ENCODE peak calls at places on chromosomes 1 and 21, in ten cellular contexts. Q is heart right ventricle, J is lung, S is SJSA1, G is breast epithelium, Y is IMR-90, Z is NT2/D1, W is body of pancreas, D is OCI-LY7, B is thoracic aorta. E is an unnamed sample.
A peak's percentile ranks its signal among the peaks of the same experiment; 100 is the strongest.

GRCh38 chr1:89126602-89127001 is 688 bp upstream of the GBP2 start:
- DNase-seq in W (no peak), Y (no peak), J (no peak), Q (no peak), S (no peak), D (no peak), G (no peak), Z (no peak), B (no peak), E (no peak)

GRCh38 chr1:157152510-157152909 is 14.3 kb upstream of the ETV3 start:
- DNase-seq in G (no peak), D (no peak), Z (no peak), W (no peak), Y (no peak), S (no peak), B (no peak), Q (no peak), J (no peak), E (no peak)

GRCh38 chr1:6866825-6867224 is 81.6 kb downstream of the CAMTA1 start:
- DNase-seq in Z (peak; percentile 2), B (no peak), G (no peak), Q (no peak), J (no peak), S (no peak), D (no peak), Y (no peak), W (no peak), E (no peak)

GRCh38 chr1:214801191-214801590 is 198.2 kb downstream of the CENPF start:
- DNase-seq in Q (no peak), S (no peak), B (no peak), Z (no peak), W (no peak), D (no peak), Y (peak; percentile 51), G (no peak), J (no peak), E (no peak)

GRCh38 chr21:37367758-37368535 is 1.4 kb downstream of the DYRK1A start:
- DNase-seq in S (no peak), Q (peak; percentile 60), G (no peak), B (no peak), W (peak; percentile 40), Y (peak; percentile 35), J (no peak), D (peak; percentile 36), Z (no peak), E (no peak)

GRCh38 chr1:9593492-9594465 is 5.1 kb downstream of the TMEM201 start:
- DNase-seq in G (no peak), D (peak; percentile 76), W (peak; percentile 44), Y (peak; percentile 69), J (peak; percentile 55), S (no peak), Z (peak; percentile 76), B (no peak), Q (peak; percentile 75), E (no peak)

GRCh38 chr21:44255519-44255981 is 6.1 kb downstream of the DNMT3L start:
- DNase-seq in B (no peak), S (no peak), D (no peak), J (no peak), Z (no peak), Q (no peak), W (no peak), G (no peak), Y (peak; percentile 46), E (no peak)

GRCh38 chr1:22119626-22120468 is 23.1 kb downstream of the WNT4 start:
- DNase-seq in D (no peak), G (no peak), Q (no peak), S (no peak), B (no peak), Y (no peak), W (no peak), J (no peak), Z (no peak), E (no peak)

GRCh38 chr1:185393205-185393604 is 76.2 kb upstream of the IVNS1ABP start:
- DNase-seq in Q (no peak), B (no peak), Y (no peak), W (no peak), S (no peak), J (no peak), Z (no peak), D (no peak), G (no peak), E (no peak)

GRCh38 chr1:36447450-36447849 is 2.8 kb downstream of the OSCP1 start:
- DNase-seq in W (no peak), D (no peak), S (no peak), B (no peak), Z (no peak), Q (no peak), Y (no peak), G (no peak), J (no peak), E (no peak)

GRCh38 chr1:37739222-37739621 is 25.7 kb downstream of the EPHA10 start:
- DNase-seq in D (no peak), Y (no peak), J (no peak), B (no peak), Q (no peak), S (no peak), W (peak; percentile 38), Z (no peak), G (no peak), E (no peak)

GRCh38 chr1:46218443-46218842 is 15.3 kb downstream of the LURAP1 start:
- DNase-seq in Y (no peak), B (no peak), J (no peak), G (no peak), S (no peak), D (no peak), Z (no peak), Q (no peak), W (no peak), E (no peak)

GRCh38 chr1:185337221-185337620 is 20.2 kb upstream of the IVNS1ABP start:
- DNase-seq in Z (no peak), Y (peak; percentile 39), B (no peak), S (no peak), W (no peak), D (no peak), J (no peak), Q (no peak), G (no peak), E (no peak)

GRCh38 chr1:236545621-236546169 is 21.9 kb downstream of the LGALS8 start:
- DNase-seq in J (no peak), B (no peak), G (no peak), D (no peak), W (no peak), Q (no peak), Z (no peak), Y (no peak), S (no peak), E (no peak)
- H3K36me3 ChIP-seq in J (peaks cover 58% of the 10 kb centered on the region), B (peaks cover 64% of the 10 kb centered on the region), G (peaks cover 5% of the 10 kb centered on the region), D (peaks cover 82% of the 10 kb centered on the region), W (no peaks in the 10 kb centered on the region), Q (peaks cover 80% of the 10 kb centered on the region), Z (peaks cover 91% of the 10 kb centered on the region), Y (peaks cover 58% of the 10 kb centered on the region), S (peaks cover 95% of the 10 kb centered on the region), E (peaks cover 10% of the 10 kb centered on the region)

DNA sequence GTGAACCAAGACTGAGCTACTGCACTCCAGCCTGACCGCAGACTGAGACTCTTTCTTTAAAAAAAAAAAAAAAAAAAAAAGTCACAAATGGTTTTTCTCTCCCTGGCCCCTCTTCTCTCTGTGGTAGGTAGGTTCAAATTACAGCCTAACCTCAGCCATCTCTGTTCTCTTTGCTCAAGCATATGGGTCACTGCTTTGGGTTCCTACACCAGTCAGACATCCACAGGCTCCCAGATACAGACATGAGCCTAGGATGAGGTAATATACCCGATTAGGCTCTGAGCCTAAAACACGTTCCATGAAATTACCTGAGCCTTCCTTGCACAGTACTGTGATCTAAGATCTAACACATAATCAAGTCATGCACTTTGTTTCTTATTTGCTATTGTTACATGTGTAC is 90.5 kb upstream of the JAK1 start:
- DNase-seq in W (no peak), Z (no peak), J (no peak), S (no peak), B (no peak), Q (no peak), D (no peak), Y (no peak), G (no peak), E (no peak)
- H3K4me1 ChIP-seq in W (no peaks in the 10 kb centered on the region), Z (no peaks in the 10 kb centered on the region), J (peaks cover 3% of the 10 kb centered on the region), S (no peaks in the 10 kb centered on the region), B (peaks cover 29% of the 10 kb centered on the region), Q (peaks cover 9% of the 10 kb centered on the region), D (no peaks in the 10 kb centered on the region), Y (no peaks in the 10 kb centered on the region), G (peaks cover 6% of the 10 kb centered on the region), E (no peaks in the 10 kb centered on the region)

GRCh38 chr1:110620686-110621085 is 14.5 kb upstream of the KCNA2 start:
- DNase-seq in J (no peak), S (no peak), D (no peak), Z (no peak), B (no peak), W (no peak), Y (no peak), Q (no peak), G (no peak), E (no peak)

GRCh38 chr1:110620250-110620615 is 14.1 kb upstream of the KCNA2 start:
- DNase-seq in Q (no peak), Z (no peak), W (no peak), B (no peak), J (no peak), G (no peak), Y (no peak), D (no peak), S (no peak), E (no peak)

GRCh38 chr1:110618668-110619067 is 12.5 kb upstream of the KCNA2 start:
- DNase-seq in G (no peak), J (no peak), Z (no peak), B (no peak), S (no peak), Y (no peak), D (no peak), W (no peak), Q (no peak), E (no peak)

GRCh38 chr1:110617589-110617988 is 11.4 kb upstream of the KCNA2 start:
- DNase-seq in J (no peak), B (no peak), D (no peak), G (no peak), Q (no peak), S (no peak), Y (no peak), Z (no peak), W (no peak), E (no peak)

GRCh38 chr1:110619412-110620249 is 13.5 kb upstream of the KCNA2 start:
- DNase-seq in W (peak; percentile 79), G (peak; percentile 70), J (peak; percentile 86), S (peak; percentile 73), Q (peak; percentile 83), B (peak; percentile 50), D (peak; percentile 90), Y (peak; percentile 59), Z (peak; percentile 71), E (peak; percentile 78)
- H3K4me3 ChIP-seq in W (no peak overlapping the region), G (peak overlapping the region; percentile 35), J (no peak overlapping the region), S (no peak overlapping the region), Q (no peak overlapping the region), B (peak overlapping the region; percentile 45), D (peak overlapping the region; percentile 64), Y (no peak overlapping the region), Z (peak overlapping the region; percentile 21), E (peak overlapping the region; percentile 4)

GRCh38 chr1:52544665-52545525 is 8.0 kb downstream of the TUT4 start:
- DNase-seq in G (no peak), Z (no peak), S (no peak), J (no peak), B (no peak), D (no peak), Q (no peak), W (no peak), Y (no peak), E (no peak)

GRCh38 chr1:52546852-52547251 is 6.0 kb downstream of the TUT4 start:
- DNase-seq in G (no peak), D (no peak), J (no peak), Q (no peak), Z (no peak), B (no peak), S (no peak), Y (no peak), W (no peak), E (no peak)

GRCh38 chr1:52542085-52542688 is 10.7 kb downstream of the TUT4 start:
- DNase-seq in J (no peak), W (no peak), Y (no peak), Z (no peak), S (no peak), D (peak; percentile 19), G (no peak), B (no peak), Q (no peak), E (no peak)
- H3K36me3 ChIP-seq in J (no peaks in the 10 kb centered on the region), W (no peaks in the 10 kb centered on the region), Y (peaks cover 3% of the 10 kb centered on the region), Z (no peaks in the 10 kb centered on the region), S (peaks cover 13% of the 10 kb centered on the region), D (peaks cover 37% of the 10 kb centered on the region), G (no peaks in the 10 kb centered on the region), B (peaks cover 3% of the 10 kb centered on the region), Q (no peaks in the 10 kb centered on the region), E (no peaks in the 10 kb centered on the region)

E was measured in iPS DF 6.9.